ENCODE peak calls at places on chromosomes 16 and 17, in five cellular contexts. Y is keratinocyte; Q is CD4-positive, alpha-beta memory T cell; G is cardiac fibroblast; N is AG10803. D is an unnamed sample.

GRCh38 chr17:7403043-7403901 is 625 bp downstream of the TMEM256 start:
- DNase-seq in Y (no peak), Q (no peak), G (no peak), N (no peak), D (no peak)

GRCh38 chr17:39151680-39152058 is 232 bp upstream of the PLXDC1 start:
- DNase-seq in Y (no peak), Q (no peak), G (no peak), N (no peak), D (no peak)

GRCh38 chr16:11256657-11257130 is 690 bp upstream of the SOCS1 start:
- DNase-seq in Y (no peak), Q (no peak), G (peak), N (peak), D (no peak)

GRCh38 chr17:75909812-75910274 is 5.2 kb upstream of the MRPL38 start:
- DNase-seq in Y (no peak), Q (no peak), G (peak), N (peak), D (peak)

GRCh38 chr16:25045696-25046381 is 30.7 kb upstream of the ARHGAP17 start:
- DNase-seq in Y (no peak), Q (no peak), G (peak), N (peak), D (no peak)

GRCh38 chr17:19897901-19898300 is 30.2 kb upstream of the ULK2 start:
- DNase-seq in Y (no peak), Q (no peak), G (peak), N (peak), D (no peak)

GRCh38 chr17:17729620-17730249 is 48.5 kb downstream of the RAI1 start:
- DNase-seq in Y (no peak), Q (peak), G (no peak), N (no peak), D (peak)

GRCh38 chr16:1781254-1781653 is 1.1 kb downstream of the SPSB3 start:
- DNase-seq in Y (no peak), Q (no peak), G (no peak), N (no peak), D (no peak)

GRCh38 chr17:4520881-4521600 is 22.4 kb downstream of the SPNS2 start:
- DNase-seq in Y (peak), Q (no peak), G (peak), N (peak), D (no peak)

GRCh38 chr17:74099441-74100340 is 103.8 kb upstream of the RPL38 start:
- DNase-seq in Y (no peak), Q (no peak), G (no peak), N (no peak), D (no peak)

GRCh38 chr16:14050297-14051027 is 20.7 kb upstream of the MRTFB start:
- DNase-seq in Y (no peak), Q (no peak), G (no peak), N (no peak), D (no peak)

GRCh38 chr17:43033947-43034622 is 9.1 kb downstream of the RND2 start:
- DNase-seq in Y (no peak), Q (no peak), G (no peak), N (no peak), D (no peak)

GRCh38 chr17:3964203-3965122 is at the start of gene ATP2A3:
- DNase-seq in Y (no peak), Q (peak), G (no peak), N (no peak), D (peak)

GRCh38 chr16:11370084-11370931 is 25.0 kb downstream of the RMI2 start:
- DNase-seq in Y (no peak), Q (no peak), G (no peak), N (peak), D (no peak)

GRCh38 chr16:19517424-19518089 is 4.3 kb downstream of the GDE1 start:
- DNase-seq in Y (peak), Q (peak), G (no peak), N (peak), D (no peak)

GRCh38 chr16:82583415-82583814 is 43.4 kb upstream of the CDH13 start:
- DNase-seq in Y (no peak), Q (no peak), G (no peak), N (peak), D (no peak)

GRCh38 chr16:80344570-80344969 is 196.2 kb upstream of the DYNLRB2 start:
- DNase-seq in Y (no peak), Q (no peak), G (no peak), N (no peak), D (no peak)

GRCh38 chr17:68204736-68205135 is 43.1 kb upstream of the AMZ2 start:
- DNase-seq in Y (no peak), Q (no peak), G (no peak), N (no peak), D (no peak)

GRCh38 chr17:40615295-40615988 is 32.2 kb downstream of the SMARCE1 start:
- DNase-seq in Y (no peak), Q (peak), G (peak), N (peak), D (no peak)

GRCh38 chr16:57889960-57890751 is 80.8 kb downstream of the CNGB1 start:
- DNase-seq in Y (no peak), Q (no peak), G (peak), N (peak), D (peak)

GRCh38 chr17:41185001-41185400 is 290 bp upstream of the KRTAP4-1 start:
- DNase-seq in Y (no peak), Q (no peak), G (no peak), N (no peak), D (no peak)

DNA sequence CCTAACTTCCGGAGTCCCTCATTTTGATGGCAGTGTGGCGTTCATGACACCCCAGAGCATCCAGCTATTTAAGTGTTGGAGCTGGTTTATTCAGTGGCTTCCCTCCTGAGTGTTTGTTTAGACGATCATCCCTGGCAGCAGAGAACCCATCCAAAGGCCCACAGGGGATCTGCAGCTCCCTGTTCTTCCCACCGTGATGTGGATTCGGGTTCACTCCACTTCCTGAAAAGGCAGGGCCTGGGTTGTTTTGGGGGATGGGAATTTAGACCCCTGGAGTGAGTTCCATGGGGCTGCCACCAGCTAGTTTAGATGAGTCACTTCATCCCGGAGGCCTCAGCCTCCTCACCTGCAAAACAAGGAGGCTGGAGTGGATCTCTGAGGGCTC is 2.3 kb downstream of the KSR1 start:
- DNase-seq in Y (no peak), Q (no peak), G (no peak), N (no peak), D (no peak)
- H3K4me3 ChIP-seq in Y (no peak), Q (no peak), G (peak), N (peak), D (no peak)

DNA sequence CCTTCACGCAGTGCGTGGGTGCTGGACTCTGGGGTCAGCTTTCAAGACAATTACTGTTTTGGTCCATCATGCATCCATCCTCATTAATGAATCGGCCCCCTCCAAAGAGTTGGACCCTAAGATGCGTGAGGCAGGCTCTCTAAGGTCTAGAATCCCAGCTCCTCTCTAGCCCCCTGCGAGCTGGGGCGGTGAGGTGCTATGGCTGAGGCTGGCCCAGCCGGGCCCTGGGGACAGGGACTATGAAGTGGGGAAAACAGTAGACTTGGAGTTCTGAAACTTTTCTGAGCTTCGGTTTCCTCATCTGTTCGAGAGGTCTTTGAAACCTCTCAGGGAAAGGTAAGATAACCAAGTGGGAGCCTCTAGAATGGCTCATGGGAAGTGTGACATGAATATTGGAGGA is 1.6 kb downstream of the SH2B1 start:
- DNase-seq in Y (no peak), Q (no peak), G (no peak), N (no peak), D (no peak)
- H3K4me3 ChIP-seq in Y (peak), Q (no peak), G (no peak), N (no peak), D (no peak)

GRCh38 chr17:1173456-1174370 is 6.1 kb downstream of the ABR start:
- DNase-seq in Y (no peak), Q (no peak), G (no peak), N (no peak), D (no peak)
- H3K4me3 ChIP-seq in Y (no peak), Q (no peak), G (no peak), N (no peak), D (no peak)

GRCh38 chr16:4936991-4937781 is at the start of gene PPL:
- DNase-seq in Y (no peak), Q (no peak), G (peak), N (no peak), D (no peak)
- H3K4me3 ChIP-seq in Y (peak), Q (no peak), G (peak), N (peak), D (no peak)